ENCODE peak calls at places on chromosomes 3 and 15, in ten cellular contexts. One of them, this sample, is unnamed.

GRCh38 chr15:85002517-85002916 is 20.9 kb downstream of the PDE8A start:
- DNase-seq in stimulated activated naive CD8-positive, alpha-beta T cell treated with anti-CD3 and anti-CD28 coated beads, Interleukin-15, amount 100 ng/mL, for 72 hours: no peak
- DNase-seq in HFFc6: no peak
- DNase-seq in NCI-H1092: no peak
- DNase-seq in posterior cingulate gyrus: no peak
- DNase-seq in activated CD8-positive, alpha-beta memory T cell treated with anti-CD3 and anti-CD28 coated beads for 24 hours: no peak
- DNase-seq in heart right ventricle: no peak
- DNase-seq in GM20000: no peak
- DNase-seq in posterior vena cava: no peak
- DNase-seq in renal cortical epithelial cell: peak
- DNase-seq in this sample: no peak

GRCh38 chr3:87088366-87088983 is 97.5 kb upstream of the VGLL3 start:
- DNase-seq in posterior vena cava: no peak
- DNase-seq in renal cortical epithelial cell: no peak
- DNase-seq in HFFc6: no peak
- DNase-seq in NCI-H1092: no peak
- DNase-seq in GM20000: peak
- DNase-seq in activated CD8-positive, alpha-beta memory T cell treated with anti-CD3 and anti-CD28 coated beads for 24 hours: no peak
- DNase-seq in posterior cingulate gyrus: no peak
- DNase-seq in heart right ventricle: no peak
- DNase-seq in stimulated activated naive CD8-positive, alpha-beta T cell treated with anti-CD3 and anti-CD28 coated beads, Interleukin-15, amount 100 ng/mL, for 72 hours: no peak
- DNase-seq in this sample: no peak

GRCh38 chr3:159845737-159846136 is 142.9 kb upstream of the IL12A start:
- DNase-seq in GM20000: no peak
- DNase-seq in HFFc6: no peak
- DNase-seq in renal cortical epithelial cell: no peak
- DNase-seq in stimulated activated naive CD8-positive, alpha-beta T cell treated with anti-CD3 and anti-CD28 coated beads, Interleukin-15, amount 100 ng/mL, for 72 hours: no peak
- DNase-seq in posterior vena cava: no peak
- DNase-seq in posterior cingulate gyrus: no peak
- DNase-seq in heart right ventricle: no peak
- DNase-seq in activated CD8-positive, alpha-beta memory T cell treated with anti-CD3 and anti-CD28 coated beads for 24 hours: no peak
- DNase-seq in NCI-H1092: no peak
- DNase-seq in this sample: no peak

GRCh38 chr15:31433101-31433500 is 106.5 kb downstream of the KLF13 start:
- DNase-seq in posterior cingulate gyrus: no peak
- DNase-seq in posterior vena cava: no peak
- DNase-seq in activated CD8-positive, alpha-beta memory T cell treated with anti-CD3 and anti-CD28 coated beads for 24 hours: no peak
- DNase-seq in stimulated activated naive CD8-positive, alpha-beta T cell treated with anti-CD3 and anti-CD28 coated beads, Interleukin-15, amount 100 ng/mL, for 72 hours: no peak
- DNase-seq in HFFc6: no peak
- DNase-seq in GM20000: no peak
- DNase-seq in renal cortical epithelial cell: no peak
- DNase-seq in NCI-H1092: no peak
- DNase-seq in heart right ventricle: no peak
- DNase-seq in this sample: no peak

GRCh38 chr15:65796610-65797012 is 4.5 kb upstream of the DENND4A start:
- DNase-seq in NCI-H1092: no peak
- DNase-seq in posterior vena cava: no peak
- DNase-seq in heart right ventricle: no peak
- DNase-seq in stimulated activated naive CD8-positive, alpha-beta T cell treated with anti-CD3 and anti-CD28 coated beads, Interleukin-15, amount 100 ng/mL, for 72 hours: no peak
- DNase-seq in activated CD8-positive, alpha-beta memory T cell treated with anti-CD3 and anti-CD28 coated beads for 24 hours: no peak
- DNase-seq in HFFc6: peak
- DNase-seq in renal cortical epithelial cell: peak
- DNase-seq in GM20000: no peak
- DNase-seq in posterior cingulate gyrus: no peak
- DNase-seq in this sample: no peak

GRCh38 chr3:81872566-81872965 is 111.1 kb upstream of the GBE1 start:
- DNase-seq in renal cortical epithelial cell: no peak
- DNase-seq in posterior cingulate gyrus: no peak
- DNase-seq in posterior vena cava: no peak
- DNase-seq in activated CD8-positive, alpha-beta memory T cell treated with anti-CD3 and anti-CD28 coated beads for 24 hours: no peak
- DNase-seq in stimulated activated naive CD8-positive, alpha-beta T cell treated with anti-CD3 and anti-CD28 coated beads, Interleukin-15, amount 100 ng/mL, for 72 hours: no peak
- DNase-seq in GM20000: no peak
- DNase-seq in HFFc6: no peak
- DNase-seq in heart right ventricle: no peak
- DNase-seq in NCI-H1092: no peak
- DNase-seq in this sample: no peak

GRCh38 chr15:101008158-101009139 is 89.3 kb downstream of the LRRK1 start:
- DNase-seq in HFFc6: no peak
- DNase-seq in NCI-H1092: peak
- DNase-seq in posterior cingulate gyrus: peak
- DNase-seq in activated CD8-positive, alpha-beta memory T cell treated with anti-CD3 and anti-CD28 coated beads for 24 hours: peak
- DNase-seq in heart right ventricle: peak
- DNase-seq in renal cortical epithelial cell: peak
- DNase-seq in stimulated activated naive CD8-positive, alpha-beta T cell treated with anti-CD3 and anti-CD28 coated beads, Interleukin-15, amount 100 ng/mL, for 72 hours: peak
- DNase-seq in GM20000: peak
- DNase-seq in posterior vena cava: peak
- DNase-seq in this sample: peak

GRCh38 chr15:80036067-80036466 is 23.4 kb upstream of the ZFAND6 start:
- DNase-seq in HFFc6: no peak
- DNase-seq in GM20000: no peak
- DNase-seq in activated CD8-positive, alpha-beta memory T cell treated with anti-CD3 and anti-CD28 coated beads for 24 hours: no peak
- DNase-seq in heart right ventricle: no peak
- DNase-seq in stimulated activated naive CD8-positive, alpha-beta T cell treated with anti-CD3 and anti-CD28 coated beads, Interleukin-15, amount 100 ng/mL, for 72 hours: no peak
- DNase-seq in renal cortical epithelial cell: no peak
- DNase-seq in posterior cingulate gyrus: no peak
- DNase-seq in NCI-H1092: peak
- DNase-seq in posterior vena cava: no peak
- DNase-seq in this sample: peak

GRCh38 chr15:91948001-91948608 is 94.6 kb downstream of the SLCO3A1 start:
- DNase-seq in stimulated activated naive CD8-positive, alpha-beta T cell treated with anti-CD3 and anti-CD28 coated beads, Interleukin-15, amount 100 ng/mL, for 72 hours: no peak
- DNase-seq in posterior cingulate gyrus: no peak
- DNase-seq in HFFc6: peak
- DNase-seq in NCI-H1092: no peak
- DNase-seq in posterior vena cava: no peak
- DNase-seq in activated CD8-positive, alpha-beta memory T cell treated with anti-CD3 and anti-CD28 coated beads for 24 hours: no peak
- DNase-seq in heart right ventricle: peak
- DNase-seq in renal cortical epithelial cell: peak
- DNase-seq in GM20000: no peak
- DNase-seq in this sample: no peak

GRCh38 chr3:134640872-134641470 is 9.9 kb downstream of the KY start:
- DNase-seq in posterior vena cava: no peak
- DNase-seq in GM20000: no peak
- DNase-seq in stimulated activated naive CD8-positive, alpha-beta T cell treated with anti-CD3 and anti-CD28 coated beads, Interleukin-15, amount 100 ng/mL, for 72 hours: no peak
- DNase-seq in renal cortical epithelial cell: peak
- DNase-seq in HFFc6: peak
- DNase-seq in NCI-H1092: no peak
- DNase-seq in posterior cingulate gyrus: no peak
- DNase-seq in heart right ventricle: no peak
- DNase-seq in activated CD8-positive, alpha-beta memory T cell treated with anti-CD3 and anti-CD28 coated beads for 24 hours: peak
- DNase-seq in this sample: peak

GRCh38 chr3:177776656-177777055 is 579.4 kb upstream of the TBL1XR1 start:
- DNase-seq in renal cortical epithelial cell: peak
- DNase-seq in stimulated activated naive CD8-positive, alpha-beta T cell treated with anti-CD3 and anti-CD28 coated beads, Interleukin-15, amount 100 ng/mL, for 72 hours: no peak
- DNase-seq in posterior cingulate gyrus: no peak
- DNase-seq in heart right ventricle: no peak
- DNase-seq in activated CD8-positive, alpha-beta memory T cell treated with anti-CD3 and anti-CD28 coated beads for 24 hours: no peak
- DNase-seq in GM20000: no peak
- DNase-seq in posterior vena cava: no peak
- DNase-seq in NCI-H1092: peak
- DNase-seq in HFFc6: no peak
- DNase-seq in this sample: no peak

GRCh38 chr3:143974877-143975238 is 3.2 kb downstream of the DIPK2A start:
- DNase-seq in GM20000: no peak
- DNase-seq in heart right ventricle: no peak
- DNase-seq in posterior cingulate gyrus: no peak
- DNase-seq in posterior vena cava: no peak
- DNase-seq in renal cortical epithelial cell: no peak
- DNase-seq in HFFc6: peak
- DNase-seq in NCI-H1092: no peak
- DNase-seq in activated CD8-positive, alpha-beta memory T cell treated with anti-CD3 and anti-CD28 coated beads for 24 hours: no peak
- DNase-seq in stimulated activated naive CD8-positive, alpha-beta T cell treated with anti-CD3 and anti-CD28 coated beads, Interleukin-15, amount 100 ng/mL, for 72 hours: no peak
- DNase-seq in this sample: no peak